ENCODE peak calls at places on chromosome 1, in seven cellular contexts. W is transverse colon, T is astrocyte of the spinal cord, D is prostate gland, V is WTC11, X is astrocyte of the cerebellum, G is Calu3. N is an unnamed sample.

GRCh38 chr1:52296345-52296744 is 69.7 kb downstream of the CC2D1B start:
- DNase-seq in T (peak; percentile 65), G (peak; percentile 21), V (no peak), W (no peak), X (peak; percentile 36), D (no peak), N (peak; percentile 16)

GRCh38 chr1:150528997-150529396 is 13.4 kb downstream of the FALEC start:
- DNase-seq in D (no peak), G (peak; percentile 47), T (peak; percentile 62), V (no peak), W (no peak), X (peak; percentile 68), N (no peak)

GRCh38 chr1:27644369-27645070 is 9.5 kb upstream of the FGR start:
- DNase-seq in V (no peak), X (no peak), D (no peak), W (no peak), G (no peak), T (no peak), N (no peak)

GRCh38 chr1:15764269-15764764 is 5.7 kb downstream of the FBLIM1 start:
- DNase-seq in W (peak; percentile 88), T (no peak), X (no peak), V (no peak), G (no peak), D (no peak), N (no peak)

GRCh38 chr1:160862151-160863061 is at the start of gene CD244:
- DNase-seq in X (no peak), D (no peak), G (no peak), V (no peak), W (peak; percentile 46), T (no peak), N (no peak)

GRCh38 chr1:183032122-183032921 is 9.1 kb downstream of the LAMC1 start:
- DNase-seq in V (no peak), D (no peak), W (no peak), T (peak; percentile 63), X (no peak), G (no peak), N (no peak)

GRCh38 chr1:29698033-29698432 is 461.7 kb downstream of the PTPRU start:
- DNase-seq in D (no peak), X (no peak), V (peak; percentile 70), T (peak; percentile 62), G (peak; percentile 67), W (no peak), N (no peak)

GRCh38 chr1:155080250-155081228 is 1.9 kb downstream of the EFNA3 start:
- DNase-seq in G (no peak), X (no peak), T (no peak), V (peak; percentile 92), W (peak; percentile 54), D (no peak), N (no peak)

GRCh38 chr1:111571987-111572386 is 47.6 kb upstream of the RAP1A start:
- DNase-seq in T (peak; percentile 50), G (no peak), D (no peak), W (no peak), V (no peak), X (peak; percentile 31), N (no peak)

GRCh38 chr1:184590163-184590750 is 164.4 kb downstream of the EDEM3 start:
- DNase-seq in X (no peak), D (peak; percentile 83), V (no peak), G (peak; percentile 88), W (peak; percentile 81), T (no peak), N (no peak)

GRCh38 chr1:211327341-211327921 is 798 bp downstream of the TRAF5 start:
- DNase-seq in G (peak; percentile 39), X (no peak), D (no peak), W (peak; percentile 61), T (peak; percentile 56), V (peak; percentile 36), N (no peak)

GRCh38 chr1:119878171-119878570 is 18.1 kb downstream of the ADAM30 start:
- DNase-seq in X (no peak), W (no peak), T (no peak), D (no peak), V (no peak), G (no peak), N (no peak)

GRCh38 chr1:2413495-2414296 is 1.3 kb upstream of the PEX10 start:
- DNase-seq in T (no peak), V (peak; percentile 30), G (no peak), W (peak; percentile 31), D (no peak), X (no peak), N (no peak)

GRCh38 chr1:29439615-29440014 is 203.3 kb downstream of the PTPRU start:
- DNase-seq in T (no peak), W (no peak), D (no peak), G (no peak), X (no peak), V (no peak), N (no peak)

GRCh38 chr1:200951016-200951415 is 56.3 kb downstream of the INAVA start:
- DNase-seq in W (no peak), X (no peak), T (no peak), D (no peak), V (no peak), G (no peak), N (no peak)

GRCh38 chr1:83641206-83641658 is 357.7 kb downstream of the TTLL7 start:
- DNase-seq in G (no peak), T (peak; percentile 27), W (no peak), D (no peak), V (no peak), X (no peak), N (no peak)

GRCh38 chr1:160605792-160606520 is 26.7 kb upstream of the CD84 start:
- DNase-seq in W (no peak), X (no peak), D (no peak), T (no peak), G (no peak), V (no peak), N (no peak)

GRCh38 chr1:44587796-44588460 is 86.4 kb downstream of the TMEM53 start:
- DNase-seq in W (peak; percentile 65), T (no peak), G (no peak), D (no peak), X (no peak), V (no peak), N (no peak)

GRCh38 chr1:41800237-41800902 is 118.4 kb downstream of the HIVEP3 start:
- DNase-seq in W (no peak), D (no peak), G (no peak), T (no peak), X (no peak), V (no peak), N (no peak)

GRCh38 chr1:229273507-229274232 is 2.8 kb downstream of the RAB4A start:
- DNase-seq in X (no peak), V (no peak), T (peak; percentile 49), D (peak; percentile 75), W (no peak), G (peak; percentile 34), N (no peak)

GRCh38 chr1:206421616-206422355 is 48.5 kb upstream of the IKBKE start:
- DNase-seq in W (no peak), G (no peak), V (no peak), X (no peak), T (no peak), D (no peak), N (no peak)

GRCh38 chr1:179016694-179017382 is 8.9 kb upstream of the FAM20B start:
- DNase-seq in W (peak; percentile 97), V (no peak), X (peak; percentile 81), D (peak; percentile 75), T (peak; percentile 94), G (peak; percentile 97), N (peak; percentile 92)

GRCh38 chr1:168509875-168510594 is 33.8 kb downstream of the XCL2 start:
- DNase-seq in T (no peak), W (no peak), X (no peak), V (no peak), D (no peak), G (no peak), N (no peak)

GRCh38 chr1:247448107-247448778 is 9.7 kb downstream of the OR2B11 start:
- DNase-seq in T (peak; percentile 75), G (peak; percentile 71), V (peak; percentile 74), W (peak; percentile 62), X (peak; percentile 8), D (peak; percentile 26), N (peak; percentile 5)

GRCh38 chr1:248844526-248844925 is 6.5 kb downstream of the ZNF672 start:
- DNase-seq in W (no peak), G (no peak), X (no peak), T (no peak), V (no peak), D (no peak), N (no peak)

DNA sequence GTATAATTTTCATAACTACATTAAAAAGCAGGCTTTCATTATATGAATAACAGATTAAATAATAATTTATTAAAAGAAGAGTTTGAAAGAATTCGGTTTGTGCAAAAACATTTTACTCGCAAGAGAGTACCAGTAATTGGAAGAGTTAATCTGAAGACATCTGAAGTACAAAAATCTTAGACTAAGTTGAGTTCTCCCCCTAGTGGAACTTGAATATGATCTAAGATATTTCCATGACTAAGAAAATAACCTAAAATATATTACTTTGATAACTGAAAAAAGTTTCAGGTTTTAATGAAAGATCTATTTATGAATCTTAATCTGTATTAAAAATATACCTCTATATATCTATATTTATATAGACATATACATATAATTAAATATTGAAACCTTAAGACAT is 112.5 kb upstream of the GFI1 start:
- DNase-seq in T (peak; percentile 55), X (peak; percentile 24), W (no peak), V (no peak), G (no peak), D (no peak), N (no peak)
- TF ChIP-seq CTCF in T (peak; percentile 39), X (no peak), W (peak; percentile 33), V (no peak), G (no peak), D (no peak), N (peak; percentile 39)

DNA sequence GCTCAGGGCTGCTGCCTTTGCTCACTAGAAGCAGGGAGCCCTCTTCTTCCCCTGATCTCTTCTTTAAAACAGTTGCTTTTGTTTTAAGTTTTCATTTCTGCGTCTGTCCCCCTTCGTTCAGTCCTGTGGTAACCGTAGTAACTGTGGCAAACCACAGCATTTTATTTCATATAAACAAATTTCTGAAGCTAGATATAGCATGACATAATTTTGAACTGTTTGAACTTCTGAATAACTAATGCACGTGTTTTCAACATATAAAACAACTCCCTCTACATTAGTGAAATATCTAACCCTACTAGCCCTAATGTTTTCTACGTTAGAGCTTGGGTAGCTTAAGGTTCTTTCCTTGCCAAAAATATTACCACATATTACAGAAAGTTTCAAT is 104.6 kb downstream of the DISP1 start:
- DNase-seq in D (no peak), W (no peak), X (no peak), V (no peak), G (no peak), T (peak; percentile 53), N (peak; percentile 30)
- TF ChIP-seq CTCF in D (no peak), W (no peak), X (no peak), V (no peak), G (no peak), T (no peak), N (no peak)

GRCh38 chr1:176717052-176717754 is 254.2 kb downstream of the PAPPA2 start:
- DNase-seq in X (no peak), T (no peak), V (no peak), D (no peak), G (no peak), W (no peak), N (no peak)
- TF ChIP-seq CTCF in X (no peak), T (no peak), V (no peak), D (no peak), G (no peak), W (no peak), N (no peak)

GRCh38 chr1:33270808-33271465 is 14.6 kb downstream of the ZNF362 start:
- DNase-seq in V (no peak), D (no peak), W (no peak), G (no peak), T (no peak), X (no peak), N (no peak)
- TF ChIP-seq CTCF in V (no peak), D (no peak), W (no peak), G (no peak), T (no peak), X (no peak), N (no peak)